ENCODE peak calls at places on chromosome 18, in seven cellular contexts. D, J, G, T, K, O and R are unnamed samples.

GRCh38 chr18:34947711-34948125 is 93.5 kb upstream of the MAPRE2 start:
- DNase-seq in D (no peak), J (peak), G (no peak), T (no peak), K (no peak), O (no peak), R (no peak)

GRCh38 chr18:58525517-58525916 is 103.4 kb downstream of the ALPK2 start:
- DNase-seq in D (no peak), J (peak), G (no peak), T (no peak), K (no peak), O (no peak), R (no peak)

GRCh38 chr18:38698108-38698507 is 1132.5 kb upstream of the CELF4 start:
- DNase-seq in D (no peak), J (no peak), G (no peak), T (no peak), K (no peak), O (no peak), R (no peak)

GRCh38 chr18:3554091-3554601 is 104.2 kb downstream of the TGIF1 start:
- DNase-seq in D (no peak), J (peak), G (no peak), T (no peak), K (no peak), O (no peak), R (no peak)

GRCh38 chr18:35939166-35939565 is 33.3 kb upstream of the RMP24 start:
- DNase-seq in D (no peak), J (no peak), G (no peak), T (no peak), K (no peak), O (no peak), R (no peak)

GRCh38 chr18:2981212-2981728 is 31.7 kb downstream of the LPIN2 start:
- DNase-seq in D (peak), J (peak), G (no peak), T (no peak), K (no peak), O (no peak), R (no peak)

GRCh38 chr18:51028201-51028805 is 1.7 kb upstream of the SMAD4 start:
- DNase-seq in D (peak), J (no peak), G (no peak), T (no peak), K (no peak), O (peak), R (no peak)

GRCh38 chr18:13463526-13463925 is 245.0 kb downstream of the LDLRAD4 start:
- DNase-seq in D (no peak), J (no peak), G (no peak), T (no peak), K (no peak), O (no peak), R (no peak)

GRCh38 chr18:3044931-3045698 is 32.2 kb upstream of the LPIN2 start:
- DNase-seq in D (peak), J (no peak), G (no peak), T (peak), K (no peak), O (peak), R (no peak)

GRCh38 chr18:12686100-12686499 is 16.4 kb downstream of the CEP76 start:
- DNase-seq in D (no peak), J (no peak), G (no peak), T (no peak), K (no peak), O (no peak), R (no peak)

GRCh38 chr18:59783138-59783537 is 85.9 kb upstream of the CCBE1 start:
- DNase-seq in D (peak), J (no peak), G (no peak), T (no peak), K (no peak), O (no peak), R (no peak)

GRCh38 chr18:3340015-3340681 is 78.2 kb downstream of the MYL12B start:
- DNase-seq in D (no peak), J (no peak), G (no peak), T (no peak), K (no peak), O (no peak), R (no peak)

GRCh38 chr18:56691530-56691929 is 40.4 kb downstream of the WDR7 start:
- DNase-seq in D (no peak), J (no peak), G (no peak), T (no peak), K (no peak), O (no peak), R (no peak)

GRCh38 chr18:73737990-73738389 is 409.6 kb downstream of the FBXO15 start:
- DNase-seq in D (no peak), J (no peak), G (no peak), T (no peak), K (no peak), O (no peak), R (no peak)

GRCh38 chr18:28063181-28063790 is 113.6 kb downstream of the CDH2 start:
- DNase-seq in D (no peak), J (peak), G (no peak), T (no peak), K (no peak), O (no peak), R (no peak)

GRCh38 chr18:65907281-65907680 is 156.5 kb downstream of the CDH7 start:
- DNase-seq in D (no peak), J (peak), G (no peak), T (no peak), K (no peak), O (no peak), R (no peak)